ENCODE peak calls at places on chromosomes 5 and 9, in six cellular contexts. S is GM12878, G is sigmoid colon, K is H1, L is transverse colon, N is suprapubic skin. V is an unnamed sample.

GRCh38 chr5:167759411-167759821 is 532.0 kb upstream of the WWC1 start:
- DNase-seq in S (no peak), G (no peak), K (no peak), N (no peak), L (no peak), V (no peak)

GRCh38 chr5:120368923-120369715 is 95.0 kb upstream of the PRR16 start:
- DNase-seq in S (no peak), L (peak; percentile 91), N (no peak), K (no peak), G (peak; percentile 45), V (no peak)

GRCh38 chr9:38389313-38389712 is 3.2 kb upstream of the ALDH1B1 start:
- DNase-seq in L (no peak), N (no peak), K (no peak), G (peak; percentile 63), S (no peak), V (no peak)

GRCh38 chr5:17229308-17229707 is 11.9 kb downstream of the BASP1 start:
- DNase-seq in G (no peak), K (no peak), S (no peak), L (no peak), N (no peak), V (no peak)

GRCh38 chr9:115106642-115107041 is 11.3 kb downstream of the TNC start:
- DNase-seq in K (no peak), S (no peak), L (no peak), G (no peak), N (no peak), V (no peak)

GRCh38 chr9:32627394-32627954 is 8.0 kb downstream of the TAF1L start:
- DNase-seq in L (no peak), G (no peak), N (no peak), S (no peak), K (no peak), V (no peak)

GRCh38 chr5:66908230-66908629 is 288.4 kb downstream of the CD180 start:
- DNase-seq in K (no peak), G (no peak), L (no peak), S (no peak), N (no peak), V (no peak)

GRCh38 chr5:38112930-38113329 is 145.4 kb upstream of the EGFLAM start:
- DNase-seq in L (no peak), S (no peak), N (no peak), K (no peak), G (no peak), V (no peak)

GRCh38 chr5:85512896-85513295 is 1104.8 kb upstream of the COX7C start:
- DNase-seq in L (no peak), S (no peak), G (no peak), N (no peak), K (no peak), V (no peak)

GRCh38 chr5:72092074-72092473 is 15.2 kb upstream of the MAP1B start:
- DNase-seq in K (no peak), G (no peak), S (no peak), N (no peak), L (no peak), V (no peak)

GRCh38 chr9:83299094-83299493 is 236.2 kb upstream of the RASEF start:
- DNase-seq in K (no peak), S (no peak), L (no peak), G (no peak), N (no peak), V (no peak)

GRCh38 chr5:68875351-68875750 is 218.5 kb upstream of the SLC30A5 start:
- DNase-seq in K (no peak), N (no peak), S (no peak), L (no peak), G (no peak), V (no peak)

GRCh38 chr9:6049798-6050197 is 34.4 kb upstream of the RANBP6 start:
- DNase-seq in N (no peak), S (peak; percentile 48), K (no peak), G (no peak), L (peak; percentile 32), V (no peak)

GRCh38 chr5:149930754-149931574 is 13.6 kb downstream of the PDE6A start:
- DNase-seq in K (no peak), N (no peak), L (no peak), S (no peak), G (no peak), V (no peak)

GRCh38 chr5:177610770-177611445 is 11.0 kb downstream of the B4GALT7 start:
- DNase-seq in S (no peak), G (no peak), N (no peak), L (no peak), K (peak; percentile 43), V (no peak)

GRCh38 chr5:102670224-102670836 is 84.8 kb upstream of the PAM start:
- DNase-seq in G (no peak), K (peak; percentile 75), N (no peak), S (no peak), L (no peak), V (no peak)

GRCh38 chr5:103093727-103094126 is 26.2 kb downstream of the GIN1 start:
- DNase-seq in S (no peak), K (no peak), G (no peak), N (no peak), L (no peak), V (no peak)

GRCh38 chr5:67773439-67773988 is 442.0 kb upstream of the PIK3R1 start:
- DNase-seq in S (no peak), N (no peak), G (peak; percentile 69), L (peak; percentile 20), K (no peak), V (no peak)

GRCh38 chr9:73038613-73039012 is 85.8 kb upstream of the ALDH1A1 start:
- DNase-seq in K (no peak), G (peak; percentile 84), S (no peak), L (peak; percentile 42), N (peak; percentile 67), V (peak; percentile 23)

GRCh38 chr5:57408714-57409113 is 73.9 kb downstream of the ACTBL2 start:
- DNase-seq in S (no peak), K (no peak), G (no peak), L (no peak), N (no peak), V (no peak)

GRCh38 chr9:114995681-114996221 is 65.4 kb upstream of the TNFSF8 start:
- DNase-seq in N (no peak), S (no peak), L (no peak), G (no peak), K (no peak), V (peak; percentile 74)

GRCh38 chr5:82408033-82408432 is 129.9 kb upstream of the RPS23 start:
- DNase-seq in K (no peak), L (no peak), S (no peak), N (no peak), G (no peak), V (peak; percentile 68)

GRCh38 chr5:138938526-138938925 is 63.4 kb upstream of the LRRTM2 start:
- DNase-seq in L (no peak), K (no peak), S (no peak), N (no peak), G (no peak), V (no peak)
- TF ChIP-seq EP300 in L (no peak), K (no peak), S (no peak), N (no peak), G (no peak), V (no peak)

GRCh38 chr9:127451681-127452480 is 571 bp downstream of the LRSAM1 start:
- DNase-seq in L (peak; percentile 58), S (peak; percentile 47), N (peak; percentile 79), K (peak; percentile 75), G (peak; percentile 83), V (peak; percentile 90)
- TF ChIP-seq POLR2AphosphoS5 in L (no peak), S (no peak), N (no peak), K (no peak), G (no peak), V (no peak)

GRCh38 chr5:51383494-51384081 is 340 bp downstream of the ISL1 start:
- DNase-seq in G (no peak), S (no peak), L (no peak), N (no peak), K (no peak), V (no peak)
- TF ChIP-seq POLR2A in G (no peak), S (no peak), L (no peak), N (no peak), K (no peak), V (no peak)

DNA sequence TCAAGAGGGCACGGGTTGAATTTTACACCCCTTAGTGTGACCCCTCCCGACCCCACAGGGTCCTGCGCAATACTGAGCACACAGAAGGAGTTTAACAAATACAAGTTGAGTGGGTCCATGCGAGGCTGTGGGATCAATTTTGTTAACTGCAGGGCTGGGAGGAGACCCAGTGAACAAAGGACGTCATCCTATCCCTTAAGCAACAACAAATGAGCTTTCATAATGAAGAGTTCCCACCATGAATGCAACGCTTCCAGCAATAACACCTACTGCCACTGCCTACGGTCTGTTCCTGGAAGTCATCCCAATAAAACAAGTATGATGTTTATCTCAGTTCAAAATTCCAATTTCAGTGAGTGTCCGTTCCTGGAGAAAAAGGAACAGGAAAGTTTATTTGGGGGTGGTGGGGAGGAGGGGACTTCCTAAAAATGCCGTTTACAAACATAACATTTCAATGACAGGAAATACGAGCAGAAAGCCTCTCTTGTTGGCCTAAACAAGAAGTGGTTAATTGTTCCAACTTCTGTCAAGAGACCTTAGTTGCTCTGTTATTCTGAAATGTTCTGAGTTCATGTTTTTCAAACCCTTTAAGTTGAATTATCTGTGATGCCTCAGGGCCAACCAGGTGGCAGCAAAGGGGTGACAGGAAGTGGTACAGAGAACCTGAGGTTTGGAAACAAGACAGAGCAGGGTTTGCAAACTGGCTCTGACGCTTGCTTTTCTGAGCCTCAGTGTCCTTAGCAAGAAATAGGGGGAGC is 65.8 kb upstream of the PLPP6 start:
- DNase-seq in L (peak; percentile 11), G (no peak), N (no peak), K (no peak), S (peak; percentile 5), V (no peak)
- TF ChIP-seq EP300 in L (peak; percentile 17), G (no peak), N (no peak), K (no peak), S (no peak), V (no peak)

DNA sequence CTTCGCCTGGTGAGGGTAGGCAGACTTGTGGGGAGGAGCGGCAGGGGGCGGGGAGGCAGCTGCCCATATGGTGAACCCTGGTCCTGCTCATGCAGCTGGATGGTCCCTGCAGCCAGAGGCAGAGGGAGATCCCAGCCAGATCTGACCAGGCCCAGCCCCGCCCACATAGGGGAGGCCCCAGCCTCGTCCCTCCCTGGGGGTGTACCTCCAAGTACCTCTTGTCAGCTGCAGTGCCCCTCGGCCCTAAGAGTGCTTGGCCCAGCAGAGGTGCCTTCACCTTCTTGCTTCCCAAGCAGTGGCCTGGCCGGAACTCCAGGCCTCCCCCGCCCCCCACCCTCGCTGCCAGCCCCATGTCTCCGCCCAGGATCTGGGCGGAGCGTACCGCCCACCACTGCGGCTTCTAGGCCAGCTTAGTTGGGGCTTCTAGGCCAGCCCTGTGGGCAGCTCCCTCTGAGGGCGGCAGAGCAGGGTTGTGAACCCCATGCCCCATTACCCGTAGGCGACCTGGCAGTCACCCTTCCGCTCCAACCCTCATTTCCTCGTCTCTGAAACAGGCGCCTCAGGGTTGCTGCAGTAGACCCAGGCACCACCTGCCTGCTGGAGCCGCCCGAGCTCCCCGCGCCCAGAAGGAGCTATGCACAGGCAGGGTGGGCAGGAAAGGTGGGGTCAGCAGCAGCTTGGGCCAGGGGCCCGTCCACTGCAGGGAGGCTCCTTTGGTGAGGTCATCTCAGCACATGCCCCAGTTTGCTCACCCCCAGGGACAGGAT is at the start of gene SARDH:
- DNase-seq in S (no peak), L (peak; percentile 52), G (peak; percentile 73), N (no peak), K (peak; percentile 87), V (peak; percentile 89)
- TF ChIP-seq POLR2AphosphoS5 in S (no peak), L (no peak), G (no peak), N (no peak), K (no peak), V (no peak)

V was measured in upper lobe of left lung.